ENCODE peak calls at places on chromosomes 12 and 14, in four cellular contexts. F, V, A and K are unnamed samples.

GRCh38 chr12:124057691-124058090 is 84.7 kb downstream of the ZNF664 start:
- DNase-seq in F (no peak), V (no peak), A (no peak), K (no peak)

GRCh38 chr14:88242426-88242825 is 80.6 kb downstream of the KCNK10 start:
- DNase-seq in F (no peak), V (no peak), A (no peak), K (no peak)

GRCh38 chr14:54570047-54570446 is 3.1 kb downstream of the SAMD4A start:
- DNase-seq in F (no peak), V (no peak), A (no peak), K (no peak)

GRCh38 chr12:27511031-27511722 is 12.8 kb upstream of the PPFIBP1 start:
- DNase-seq in F (no peak), V (no peak), A (no peak), K (no peak)

GRCh38 chr12:4148418-4149056 is 125.0 kb upstream of the CCND2 start:
- DNase-seq in F (no peak), V (peak; percentile 66), A (peak; percentile 52), K (no peak)

GRCh38 chr12:16158018-16158417 is 119.5 kb downstream of the SLC15A5 start:
- DNase-seq in F (no peak), V (no peak), A (no peak), K (no peak)

GRCh38 chr12:31020385-31021166 is 53.1 kb upstream of the DDX11 start:
- DNase-seq in F (no peak), V (no peak), A (no peak), K (no peak)

GRCh38 chr12:95976416-95976832 is 19.7 kb downstream of the HAL start:
- DNase-seq in F (no peak), V (no peak), A (no peak), K (no peak)

GRCh38 chr14:49593016-49593415 is 5.7 kb upstream of the LRR1 start:
- DNase-seq in F (peak; percentile 56), V (no peak), A (no peak), K (no peak)

GRCh38 chr14:84806627-84807026 is 723.3 kb upstream of the FLRT2 start:
- DNase-seq in F (no peak), V (no peak), A (no peak), K (no peak)

GRCh38 chr12:124233041-124233836 is 61.7 kb upstream of the RFLNA start:
- DNase-seq in F (peak; percentile 85), V (peak; percentile 36), A (no peak), K (peak; percentile 83)

GRCh38 chr12:130571734-130572133 is 144.4 kb downstream of the RIMBP2 start:
- DNase-seq in F (no peak), V (no peak), A (no peak), K (no peak)

GRCh38 chr12:14960548-14961465 is 594 bp downstream of the ARHGDIB start:
- DNase-seq in F (no peak), V (no peak), A (peak; percentile 35), K (no peak)

GRCh38 chr12:4225571-4225970 is 48.0 kb upstream of the CCND2 start:
- DNase-seq in F (no peak), V (no peak), A (no peak), K (no peak)

GRCh38 chr14:56797569-56798446 is 12.5 kb downstream of the OTX2 start:
- DNase-seq in F (no peak), V (no peak), A (no peak), K (no peak)

GRCh38 chr12:109552971-109553370 is 20.3 kb downstream of the MMAB start:
- DNase-seq in F (no peak), V (no peak), A (no peak), K (no peak)

DNA sequence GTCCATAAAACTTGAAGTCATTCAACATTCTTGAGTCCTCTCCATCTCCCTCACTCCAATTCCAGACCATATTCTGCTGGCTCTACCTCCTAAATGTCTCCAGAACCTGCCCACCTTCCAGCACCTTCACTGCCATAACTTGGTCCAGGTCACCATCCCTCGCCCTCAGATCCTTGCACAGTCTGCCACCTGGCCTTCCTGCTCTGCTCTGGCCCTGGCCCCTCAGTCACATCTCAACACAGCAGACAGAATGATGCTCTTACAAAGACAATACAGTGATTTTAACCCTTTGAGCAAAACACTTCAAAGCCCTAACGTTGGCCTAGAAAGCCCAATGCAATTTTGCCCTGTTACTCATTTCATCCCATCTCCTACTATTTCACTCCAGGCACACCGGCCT is 81.8 kb upstream of the PDZRN4 start:
- DNase-seq in F (no peak), V (no peak), A (no peak), K (no peak)
- TF ChIP-seq CTCF in F (no peak), V (no peak), A (no peak), K (no peak)

GRCh38 chr14:104086210-104086660 is 735 bp downstream of the ASPG start:
- DNase-seq in F (no peak), V (no peak), A (no peak), K (no peak)
- H3K4me3 ChIP-seq in F (no peak overlapping the region), V (no peak overlapping the region), A (no peak overlapping the region), K (no peak overlapping the region)

DNA sequence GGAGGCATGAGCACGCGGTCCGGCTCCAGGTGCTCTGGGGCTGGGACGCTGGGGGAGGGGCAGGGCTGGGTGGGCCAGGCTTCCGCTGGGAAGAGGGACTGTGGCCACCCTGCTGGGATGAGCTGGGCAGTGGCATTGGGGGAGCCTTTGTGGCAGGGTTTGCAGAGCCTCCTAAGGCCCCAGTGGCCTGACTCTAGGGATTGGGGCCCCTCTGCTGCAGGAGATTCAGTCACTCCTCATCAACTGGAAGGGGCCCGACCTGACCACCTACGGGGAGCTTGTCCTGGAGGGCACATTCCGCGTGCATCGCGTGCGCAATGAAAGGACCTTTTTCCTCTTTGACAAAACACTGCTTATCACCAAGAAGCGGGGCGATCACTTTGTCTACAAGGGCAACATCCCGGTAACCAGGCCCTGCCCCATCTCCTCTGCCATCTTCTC is 26.9 kb downstream of the PLEKHG3 start:
- DNase-seq in F (no peak), V (no peak), A (no peak), K (no peak)
- H3K36me3 ChIP-seq in F (peaks cover 19% of the 10 kb centered on the region), V (no peaks in the 10 kb centered on the region), A (peaks cover 35% of the 10 kb centered on the region), K (peaks cover 8% of the 10 kb centered on the region)

DNA sequence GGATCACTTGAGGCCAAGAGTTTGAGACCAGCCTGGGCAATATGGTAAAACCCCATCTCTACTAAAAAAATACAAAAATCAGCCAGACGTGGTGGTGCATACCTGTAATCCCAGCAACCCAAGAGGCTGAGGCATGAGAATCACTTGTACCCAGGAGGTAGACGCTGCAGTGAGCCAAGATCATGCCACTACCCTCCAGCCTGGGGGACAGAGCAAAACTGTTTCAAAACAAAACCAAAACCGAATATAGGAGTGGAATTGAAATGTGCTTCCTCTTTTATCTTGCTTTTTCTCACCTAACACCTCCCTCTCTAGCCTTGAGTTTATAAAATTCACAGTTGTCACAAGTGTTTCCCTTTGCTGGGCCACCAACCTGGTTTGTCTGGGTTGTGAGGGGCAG is 181.9 kb downstream of the PAH start:
- DNase-seq in F (no peak), V (no peak), A (no peak), K (no peak)
- TF ChIP-seq CTCF in F (no peak), V (no peak), A (no peak), K (no peak)

GRCh38 chr12:45575417-45575816 is 154.1 kb upstream of the ARID2 start:
- DNase-seq in F (no peak), V (no peak), A (no peak), K (no peak)
- H3K4me3 ChIP-seq in F (no peak overlapping the region), V (no peak overlapping the region), A (no peak overlapping the region), K (no peak overlapping the region)

GRCh38 chr14:22915886-22916521 is 2.9 kb downstream of the RBM23 start:
- DNase-seq in F (no peak), V (no peak), A (no peak), K (no peak)
- H3K36me3 ChIP-seq in F (peaks cover 10% of the 10 kb centered on the region), V (no peaks in the 10 kb centered on the region), A (peaks cover 5% of the 10 kb centered on the region), K (no peaks in the 10 kb centered on the region)

DNA sequence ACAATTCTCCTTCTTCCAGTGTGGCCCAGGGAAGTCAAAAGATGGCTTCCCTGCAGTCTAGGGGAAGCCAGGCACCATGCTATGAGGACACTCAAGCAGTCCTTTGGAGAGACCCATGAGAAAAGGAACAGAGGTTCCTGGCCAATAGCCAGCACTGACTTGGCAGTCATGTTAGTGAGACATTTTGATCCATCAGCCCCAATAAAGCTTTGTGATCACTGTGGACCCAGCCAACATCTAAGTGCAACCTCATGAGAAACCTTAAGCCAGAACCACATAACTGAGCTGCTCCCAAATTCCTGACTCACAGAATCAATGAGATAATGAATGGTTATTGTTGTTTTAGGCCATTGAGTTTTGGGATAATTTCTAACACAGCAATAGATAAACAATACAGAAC is 51.0 kb upstream of the NAP1L1 start:
- DNase-seq in F (no peak), V (no peak), A (no peak), K (no peak)
- TF ChIP-seq CTCF in F (no peak), V (no peak), A (no peak), K (no peak)

DNA sequence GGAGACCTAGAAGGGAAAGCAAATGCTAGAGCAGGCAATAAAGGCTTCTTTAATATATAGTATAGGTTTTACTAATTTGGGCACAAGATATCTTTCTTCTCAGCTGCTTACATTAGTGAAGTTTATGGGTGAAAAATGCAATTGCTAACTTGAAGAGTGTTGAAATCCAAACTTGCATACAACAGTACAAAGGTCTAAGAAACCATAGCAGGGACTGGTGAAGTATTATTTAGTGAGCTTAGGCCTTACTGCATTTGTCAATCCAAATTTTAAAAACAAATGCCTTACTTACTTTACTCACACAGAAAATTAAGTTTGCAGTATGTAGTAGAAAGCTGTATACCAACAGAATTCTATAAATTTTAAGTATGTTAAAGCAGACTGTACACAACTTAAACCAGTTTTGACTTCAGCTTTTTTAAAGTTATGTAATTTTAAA is 1.4 kb upstream of the AP4S1 start:
- DNase-seq in F (no peak), V (no peak), A (no peak), K (no peak)
- H3K4me3 ChIP-seq in F (no peak overlapping the region), V (no peak overlapping the region), A (no peak overlapping the region), K (peak overlapping the region; percentile 99)

DNA sequence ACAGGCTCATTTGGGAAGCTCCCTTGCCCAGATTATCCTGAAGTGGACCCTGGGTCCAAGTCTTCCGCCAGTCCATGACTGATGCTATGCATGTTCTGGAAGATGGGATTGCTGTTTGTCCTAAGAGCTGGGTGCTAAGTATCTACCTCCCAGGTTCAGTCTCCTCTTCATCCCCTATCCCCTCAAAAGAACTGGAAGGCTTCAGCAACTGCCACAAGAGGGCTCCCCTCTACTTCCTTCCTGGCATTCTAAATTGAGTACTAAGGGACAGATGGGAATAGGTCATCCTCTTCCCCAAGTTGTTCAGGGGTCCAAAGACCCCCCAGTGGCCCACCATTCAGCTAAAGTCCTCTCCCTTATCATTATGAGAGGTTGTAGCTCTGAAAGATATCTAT is 9.0 kb upstream of the FKBP11 start:
- DNase-seq in F (no peak), V (peak; percentile 40), A (no peak), K (no peak)
- H3K36me3 ChIP-seq in F (peaks cover 80% of the 10 kb centered on the region), V (no peaks in the 10 kb centered on the region), A (peaks cover 38% of the 10 kb centered on the region), K (peaks cover 4% of the 10 kb centered on the region)